ENCODE peak calls at places on chromosomes 16 and 17, in six cellular contexts. M is endodermal cell, S is H1, X is keratinocyte, K is tibial artery, Y is IMR-90. G is an unnamed sample.

GRCh38 chr16:55643161-55643970 is 12.4 kb upstream of the SLC6A2 start:
- DNase-seq in M (peak; percentile 52), S (no peak), X (no peak), K (no peak), Y (peak; percentile 12), G (no peak)

GRCh38 chr17:75664099-75664549 is 2.8 kb downstream of the RECQL5 start:
- DNase-seq in M (no peak), S (no peak), X (no peak), K (no peak), Y (no peak), G (no peak)

GRCh38 chr16:55469821-55470532 is 9.0 kb upstream of the MMP2 start:
- DNase-seq in M (peak; percentile 50), S (no peak), X (no peak), K (peak; percentile 62), Y (no peak), G (no peak)

GRCh38 chr17:76296186-76296585 is 11.9 kb downstream of the QRICH2 start:
- DNase-seq in M (no peak), S (no peak), X (no peak), K (no peak), Y (no peak), G (no peak)

GRCh38 chr17:78338860-78339259 is 21.0 kb downstream of the SOCS3 start:
- DNase-seq in M (no peak), S (no peak), X (no peak), K (no peak), Y (no peak), G (no peak)

GRCh38 chr16:69325784-69326171 is 4.6 kb downstream of the PDF start:
- DNase-seq in M (peak; percentile 43), S (no peak), X (no peak), K (no peak), Y (no peak), G (no peak)

GRCh38 chr17:74520790-74521480 is 10.3 kb downstream of the CD300LB start:
- DNase-seq in M (no peak), S (no peak), X (no peak), K (peak; percentile 61), Y (no peak), G (no peak)

GRCh38 chr16:14957576-14958322 is 17.1 kb upstream of the PDXDC1 start:
- DNase-seq in M (peak; percentile 46), S (peak; percentile 46), X (no peak), K (peak; percentile 68), Y (no peak), G (no peak)

GRCh38 chr16:627458-628239 is 3.1 kb upstream of the WFIKKN1 start:
- DNase-seq in M (no peak), S (peak; percentile 53), X (no peak), K (no peak), Y (no peak), G (peak; percentile 56)

GRCh38 chr17:68349157-68349556 is 57.9 kb downstream of the ARSG start:
- DNase-seq in M (no peak), S (no peak), X (no peak), K (no peak), Y (no peak), G (no peak)

GRCh38 chr16:67843343-67843765 is 1.2 kb downstream of the THAP11 start:
- DNase-seq in M (no peak), S (no peak), X (no peak), K (no peak), Y (peak; percentile 68), G (no peak)

GRCh38 chr17:42329025-42329976 is 41.0 kb downstream of the STAT5A start:
- DNase-seq in M (peak; percentile 85), S (peak; percentile 74), X (peak; percentile 71), K (no peak), Y (peak; percentile 83), G (no peak)

GRCh38 chr16:1724491-1724890 is 18.5 kb downstream of the MAPK8IP3 start:
- DNase-seq in M (no peak), S (no peak), X (no peak), K (no peak), Y (no peak), G (no peak)

GRCh38 chr17:58710948-58711552 is 18.6 kb downstream of the RAD51C start:
- DNase-seq in M (peak; percentile 77), S (peak; percentile 54), X (no peak), K (no peak), Y (peak; percentile 69), G (no peak)

GRCh38 chr16:48276102-48276501 is 28.8 kb upstream of the ABCC11 start:
- DNase-seq in M (no peak), S (no peak), X (no peak), K (no peak), Y (peak; percentile 69), G (no peak)

GRCh38 chr17:32485261-32485955 is 1.4 kb upstream of the CDK5R1 start:
- DNase-seq in M (no peak), S (no peak), X (no peak), K (no peak), Y (no peak), G (no peak)

GRCh38 chr17:72334205-72334604 is 213.4 kb downstream of the SOX9 start:
- DNase-seq in M (no peak), S (no peak), X (no peak), K (no peak), Y (peak; percentile 89), G (no peak)

GRCh38 chr17:72336804-72337070 is 215.9 kb downstream of the SOX9 start:
- DNase-seq in M (no peak), S (no peak), X (no peak), K (no peak), Y (no peak), G (no peak)

GRCh38 chr17:72333570-72333969 is 212.8 kb downstream of the SOX9 start:
- DNase-seq in M (no peak), S (no peak), X (no peak), K (no peak), Y (no peak), G (no peak)

GRCh38 chr17:72336026-72336803 is 215.4 kb downstream of the SOX9 start:
- DNase-seq in M (peak; percentile 72), S (peak; percentile 46), X (no peak), K (no peak), Y (no peak), G (no peak)

DNA sequence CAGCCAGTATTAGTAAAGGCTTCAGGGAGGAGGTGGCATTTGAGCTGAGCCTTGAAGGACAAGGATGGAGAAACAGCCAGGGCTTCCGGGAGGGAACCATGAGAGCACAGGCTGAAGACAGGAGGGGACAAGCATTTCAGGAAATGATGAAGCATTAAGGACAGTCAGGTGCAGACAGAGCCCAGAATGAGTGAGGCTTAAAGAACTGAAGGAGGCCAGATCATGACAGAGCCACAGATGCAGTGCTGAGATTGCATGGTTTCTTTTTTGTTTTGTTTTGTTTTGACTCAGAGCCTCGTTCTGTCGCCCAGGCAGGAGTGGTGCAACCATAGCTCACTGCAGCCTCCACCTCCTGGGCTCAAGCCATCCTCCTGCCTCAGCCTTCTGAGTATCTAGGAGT is 211.5 kb downstream of the SOX9 start:
- DNase-seq in M (no peak), S (no peak), X (no peak), K (no peak), Y (peak; percentile 27), G (no peak)
- H3K27me3 ChIP-seq in M (peaks cover 48% of the 10 kb centered on the region), S (no peaks in the 10 kb centered on the region), X (peaks cover 2% of the 10 kb centered on the region), K (no peaks in the 10 kb centered on the region), Y (no peaks in the 10 kb centered on the region), G (no peaks in the 10 kb centered on the region)

GRCh38 chr16:66843191-66843590 is 1.0 kb upstream of the CA7 start:
- DNase-seq in M (no peak), S (no peak), X (no peak), K (no peak), Y (no peak), G (no peak)
- H3K27me3 ChIP-seq in M (peaks cover 84% of the 10 kb centered on the region), S (peaks cover 43% of the 10 kb centered on the region), X (peaks cover 46% of the 10 kb centered on the region), K (peaks cover 6% of the 10 kb centered on the region), Y (peaks cover 70% of the 10 kb centered on the region), G (no peaks in the 10 kb centered on the region)

DNA sequence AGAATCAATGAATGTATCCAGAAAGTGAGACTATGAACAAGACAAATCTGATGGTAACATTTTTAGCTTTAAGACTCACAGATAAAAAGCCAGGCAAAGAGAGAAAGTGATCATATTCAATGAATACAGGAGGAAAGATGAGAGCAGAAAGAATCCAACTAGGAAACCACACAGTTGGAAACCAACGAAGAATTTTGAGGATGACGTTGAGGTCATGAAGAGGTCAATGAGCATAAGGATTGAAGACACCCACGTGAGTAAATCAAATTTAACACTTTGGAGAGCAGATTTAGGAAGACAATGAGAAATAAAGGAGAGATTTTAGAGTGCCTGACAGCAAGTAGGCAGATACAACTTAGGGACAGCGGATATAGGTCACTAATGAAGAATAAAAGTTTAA is 948.1 kb downstream of the KCNJ2 start:
- DNase-seq in M (no peak), S (no peak), X (no peak), K (no peak), Y (peak; percentile 21), G (no peak)
- H3K27me3 ChIP-seq in M (no peaks in the 10 kb centered on the region), S (no peaks in the 10 kb centered on the region), X (no peaks in the 10 kb centered on the region), K (no peaks in the 10 kb centered on the region), Y (no peaks in the 10 kb centered on the region), G (no peaks in the 10 kb centered on the region)

GRCh38 chr17:21258593-21258992 is 5.4 kb upstream of the NATD1 start:
- DNase-seq in M (no peak), S (no peak), X (no peak), K (no peak), Y (no peak), G (no peak)
- H3K27me3 ChIP-seq in M (no peaks in the 10 kb centered on the region), S (no peaks in the 10 kb centered on the region), X (no peaks in the 10 kb centered on the region), K (no peaks in the 10 kb centered on the region), Y (no peaks in the 10 kb centered on the region), G (no peaks in the 10 kb centered on the region)

DNA sequence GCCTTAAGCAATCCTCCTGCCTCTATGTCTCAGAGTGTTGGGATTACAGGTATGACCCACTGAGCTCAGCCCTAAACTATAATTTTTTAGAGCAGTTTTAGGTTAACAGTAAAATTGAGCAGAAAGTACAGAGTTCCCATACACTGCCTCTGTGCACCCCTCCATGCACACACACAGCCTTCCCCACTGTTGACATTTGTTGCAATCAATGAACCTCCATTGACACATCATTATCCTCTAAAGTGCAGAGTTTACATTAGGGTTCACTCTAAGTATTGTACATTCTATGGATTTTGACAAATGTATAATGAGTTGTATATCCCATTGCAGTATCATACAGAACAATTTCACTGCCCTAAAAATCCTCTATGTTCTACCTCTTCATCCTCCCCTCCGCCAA is 35.0 kb downstream of the NGFR start:
- DNase-seq in M (no peak), S (no peak), X (no peak), K (no peak), Y (no peak), G (peak; percentile 24)
- H3K27me3 ChIP-seq in M (no peaks in the 10 kb centered on the region), S (no peaks in the 10 kb centered on the region), X (no peaks in the 10 kb centered on the region), K (no peaks in the 10 kb centered on the region), Y (peaks cover 65% of the 10 kb centered on the region), G (no peaks in the 10 kb centered on the region)

GRCh38 chr17:79844869-79845600 is 5.8 kb upstream of the CBX4 start:
- DNase-seq in M (peak; percentile 92), S (peak; percentile 88), X (no peak), K (no peak), Y (no peak), G (peak; percentile 85)

GRCh38 chr17:79842656-79843474 is 3.6 kb upstream of the CBX4 start:
- DNase-seq in M (peak; percentile 76), S (peak; percentile 56), X (no peak), K (no peak), Y (no peak), G (no peak)

GRCh38 chr17:79845601-79845949 is 6.3 kb upstream of the CBX4 start:
- DNase-seq in M (no peak), S (no peak), X (no peak), K (no peak), Y (no peak), G (no peak)

GRCh38 chr17:79843475-79843916 is 4.3 kb upstream of the CBX4 start:
- DNase-seq in M (peak; percentile 74), S (peak; percentile 77), X (no peak), K (no peak), Y (no peak), G (peak; percentile 81)

GRCh38 chr17:79843917-79844815 is 4.9 kb upstream of the CBX4 start:
- DNase-seq in M (peak; percentile 89), S (peak; percentile 78), X (no peak), K (peak; percentile 80), Y (peak; percentile 61), G (peak; percentile 86)
- H3K27me3 ChIP-seq in M (peaks cover 85% of the 10 kb centered on the region), S (peaks cover 69% of the 10 kb centered on the region), X (peaks cover 46% of the 10 kb centered on the region), K (peaks cover 8% of the 10 kb centered on the region), Y (peaks cover 40% of the 10 kb centered on the region), G (no peaks in the 10 kb centered on the region)

GRCh38 chr17:61442878-61443474 is 9.2 kb upstream of the TBX4 start:
- DNase-seq in M (peak; percentile 46), S (peak; percentile 41), X (no peak), K (no peak), Y (no peak), G (no peak)
- H3K27me3 ChIP-seq in M (peaks cover 39% of the 10 kb centered on the region), S (peaks cover 4% of the 10 kb centered on the region), X (peaks cover 8% of the 10 kb centered on the region), K (no peaks in the 10 kb centered on the region), Y (peaks cover 23% of the 10 kb centered on the region), G (no peaks in the 10 kb centered on the region)

G was measured in aorta.